ENCODE peak calls at places on chromosomes 11 and 22, in ten cellular contexts. One of them, this sample, is unnamed.

GRCh38 chr22:28903719-28904118 is 20.3 kb downstream of the ZNRF3 start:
- DNase-seq in HL-60: no peak
- DNase-seq in esophagus squamous epithelium: no peak
- DNase-seq in neural progenitor cell: no peak
- DNase-seq in endothelial cell of umbilical vein: no peak
- DNase-seq in psoas muscle: no peak
- DNase-seq in mammary epithelial cell: no peak
- DNase-seq in fibroblast of lung: peak; percentile 30
- DNase-seq in dorsolateral prefrontal cortex: no peak
- DNase-seq in breast epithelium: no peak
- DNase-seq in this sample: no peak

GRCh38 chr11:123653997-123654565 is 343 bp downstream of the SCN3B start:
- DNase-seq in HL-60: no peak
- DNase-seq in esophagus squamous epithelium: no peak
- DNase-seq in neural progenitor cell: peak; percentile 74
- DNase-seq in endothelial cell of umbilical vein: peak; percentile 56
- DNase-seq in psoas muscle: peak; percentile 58
- DNase-seq in mammary epithelial cell: peak; percentile 52
- DNase-seq in fibroblast of lung: peak; percentile 60
- DNase-seq in dorsolateral prefrontal cortex: no peak
- DNase-seq in breast epithelium: peak; percentile 24
- DNase-seq in this sample: peak; percentile 35

GRCh38 chr11:103862049-103862826 is 174.2 kb upstream of the DDI1 start:
- DNase-seq in HL-60: no peak
- DNase-seq in esophagus squamous epithelium: no peak
- DNase-seq in neural progenitor cell: no peak
- DNase-seq in endothelial cell of umbilical vein: no peak
- DNase-seq in psoas muscle: no peak
- DNase-seq in mammary epithelial cell: no peak
- DNase-seq in fibroblast of lung: no peak
- DNase-seq in dorsolateral prefrontal cortex: no peak
- DNase-seq in breast epithelium: no peak
- DNase-seq in this sample: no peak

GRCh38 chr22:50456466-50457234 is 18.2 kb downstream of the SBF1 start:
- DNase-seq in HL-60: no peak
- DNase-seq in esophagus squamous epithelium: no peak
- DNase-seq in neural progenitor cell: peak; percentile 41
- DNase-seq in endothelial cell of umbilical vein: no peak
- DNase-seq in psoas muscle: no peak
- DNase-seq in mammary epithelial cell: no peak
- DNase-seq in fibroblast of lung: no peak
- DNase-seq in dorsolateral prefrontal cortex: no peak
- DNase-seq in breast epithelium: no peak
- DNase-seq in this sample: no peak

GRCh38 chr11:35404397-35404775 is 15.0 kb downstream of the SLC1A2 start:
- DNase-seq in HL-60: no peak
- DNase-seq in esophagus squamous epithelium: no peak
- DNase-seq in neural progenitor cell: peak; percentile 66
- DNase-seq in endothelial cell of umbilical vein: peak; percentile 25
- DNase-seq in psoas muscle: no peak
- DNase-seq in mammary epithelial cell: peak; percentile 13
- DNase-seq in fibroblast of lung: peak; percentile 20
- DNase-seq in dorsolateral prefrontal cortex: no peak
- DNase-seq in breast epithelium: no peak
- DNase-seq in this sample: peak; percentile 30

GRCh38 chr11:87176044-87176443 is 138.3 kb downstream of the TMEM135 start:
- DNase-seq in HL-60: no peak
- DNase-seq in esophagus squamous epithelium: no peak
- DNase-seq in neural progenitor cell: no peak
- DNase-seq in endothelial cell of umbilical vein: no peak
- DNase-seq in psoas muscle: no peak
- DNase-seq in mammary epithelial cell: peak; percentile 65
- DNase-seq in fibroblast of lung: peak; percentile 29
- DNase-seq in dorsolateral prefrontal cortex: no peak
- DNase-seq in breast epithelium: no peak
- DNase-seq in this sample: peak; percentile 32

GRCh38 chr22:31350410-31350863 is 4.3 kb upstream of the PATZ1 start:
- DNase-seq in HL-60: no peak
- DNase-seq in esophagus squamous epithelium: no peak
- DNase-seq in neural progenitor cell: peak; percentile 37
- DNase-seq in endothelial cell of umbilical vein: no peak
- DNase-seq in psoas muscle: no peak
- DNase-seq in mammary epithelial cell: no peak
- DNase-seq in fibroblast of lung: no peak
- DNase-seq in dorsolateral prefrontal cortex: no peak
- DNase-seq in breast epithelium: no peak
- DNase-seq in this sample: no peak

GRCh38 chr11:58028687-58029411 is 1.9 kb upstream of the OR6Q1 start:
- DNase-seq in HL-60: no peak
- DNase-seq in esophagus squamous epithelium: no peak
- DNase-seq in neural progenitor cell: no peak
- DNase-seq in endothelial cell of umbilical vein: peak; percentile 30
- DNase-seq in psoas muscle: no peak
- DNase-seq in mammary epithelial cell: no peak
- DNase-seq in fibroblast of lung: peak; percentile 66
- DNase-seq in dorsolateral prefrontal cortex: no peak
- DNase-seq in breast epithelium: no peak
- DNase-seq in this sample: no peak

GRCh38 chr22:39972656-39973055 is 12.5 kb downstream of the TMA7B start:
- DNase-seq in HL-60: no peak
- DNase-seq in esophagus squamous epithelium: no peak
- DNase-seq in neural progenitor cell: no peak
- DNase-seq in endothelial cell of umbilical vein: no peak
- DNase-seq in psoas muscle: no peak
- DNase-seq in mammary epithelial cell: no peak
- DNase-seq in fibroblast of lung: no peak
- DNase-seq in dorsolateral prefrontal cortex: no peak
- DNase-seq in breast epithelium: no peak
- DNase-seq in this sample: no peak

DNA sequence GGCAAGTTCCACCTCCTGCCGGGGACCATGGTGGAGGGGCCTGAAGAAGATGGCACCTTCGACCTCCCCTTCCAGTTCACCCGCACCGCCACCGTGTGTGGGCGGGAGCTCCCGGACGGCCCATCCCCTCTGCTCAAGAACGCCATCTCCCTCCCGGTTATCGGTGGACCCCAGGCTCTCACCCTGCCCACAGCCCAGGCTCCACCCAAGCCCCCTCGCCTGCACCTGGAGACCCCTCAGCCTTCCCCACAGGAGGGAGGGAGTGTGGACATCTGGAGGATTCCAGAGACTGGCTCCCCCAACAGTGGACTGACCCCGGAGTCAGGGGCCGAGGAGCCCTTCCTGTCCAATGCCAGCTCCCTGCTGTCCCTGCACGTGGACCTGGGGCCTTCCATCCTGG is 6.4 kb downstream of the CDC42EP2 start:
- DNase-seq in HL-60: no peak
- DNase-seq in esophagus squamous epithelium: no peak
- DNase-seq in neural progenitor cell: no peak
- DNase-seq in endothelial cell of umbilical vein: no peak
- DNase-seq in psoas muscle: no peak
- DNase-seq in mammary epithelial cell: no peak
- DNase-seq in fibroblast of lung: no peak
- DNase-seq in dorsolateral prefrontal cortex: no peak
- DNase-seq in breast epithelium: no peak
- DNase-seq in this sample: no peak
- H3K4me3 ChIP-seq in HL-60: no peak overlapping the region
- H3K4me3 ChIP-seq in esophagus squamous epithelium: no peak overlapping the region
- H3K4me3 ChIP-seq in neural progenitor cell: no peak overlapping the region
- H3K4me3 ChIP-seq in endothelial cell of umbilical vein: no peak overlapping the region
- H3K4me3 ChIP-seq in psoas muscle: no peak overlapping the region
- H3K4me3 ChIP-seq in mammary epithelial cell: no peak overlapping the region
- H3K4me3 ChIP-seq in fibroblast of lung: no peak overlapping the region
- H3K4me3 ChIP-seq in dorsolateral prefrontal cortex: no peak overlapping the region
- H3K4me3 ChIP-seq in breast epithelium: no peak overlapping the region
- H3K4me3 ChIP-seq in this sample: no peak overlapping the region

GRCh38 chr11:133160754-133161153 is 371.5 kb downstream of the OPCML start:
- DNase-seq in HL-60: no peak
- DNase-seq in esophagus squamous epithelium: no peak
- DNase-seq in neural progenitor cell: no peak
- DNase-seq in endothelial cell of umbilical vein: no peak
- DNase-seq in psoas muscle: no peak
- DNase-seq in mammary epithelial cell: no peak
- DNase-seq in fibroblast of lung: no peak
- DNase-seq in dorsolateral prefrontal cortex: no peak
- DNase-seq in breast epithelium: no peak
- DNase-seq in this sample: no peak

GRCh38 chr11:133153031-133153430 is 379.3 kb downstream of the OPCML start:
- DNase-seq in HL-60: no peak
- DNase-seq in esophagus squamous epithelium: no peak
- DNase-seq in neural progenitor cell: no peak
- DNase-seq in endothelial cell of umbilical vein: no peak
- DNase-seq in psoas muscle: no peak
- DNase-seq in mammary epithelial cell: no peak
- DNase-seq in fibroblast of lung: no peak
- DNase-seq in dorsolateral prefrontal cortex: peak; percentile 59
- DNase-seq in breast epithelium: no peak
- DNase-seq in this sample: no peak

GRCh38 chr11:133162228-133162627 is 370.1 kb downstream of the OPCML start:
- DNase-seq in HL-60: no peak
- DNase-seq in esophagus squamous epithelium: no peak
- DNase-seq in neural progenitor cell: no peak
- DNase-seq in endothelial cell of umbilical vein: no peak
- DNase-seq in psoas muscle: no peak
- DNase-seq in mammary epithelial cell: no peak
- DNase-seq in fibroblast of lung: no peak
- DNase-seq in dorsolateral prefrontal cortex: no peak
- DNase-seq in breast epithelium: no peak
- DNase-seq in this sample: no peak

GRCh38 chr11:133157180-133157579 is 375.1 kb downstream of the OPCML start:
- DNase-seq in HL-60: no peak
- DNase-seq in esophagus squamous epithelium: no peak
- DNase-seq in neural progenitor cell: peak; percentile 68
- DNase-seq in endothelial cell of umbilical vein: no peak
- DNase-seq in psoas muscle: no peak
- DNase-seq in mammary epithelial cell: no peak
- DNase-seq in fibroblast of lung: no peak
- DNase-seq in dorsolateral prefrontal cortex: no peak
- DNase-seq in breast epithelium: no peak
- DNase-seq in this sample: no peak
- TF ChIP-seq CTCF in HL-60: no peak
- TF ChIP-seq CTCF in esophagus squamous epithelium: no peak
- TF ChIP-seq CTCF in neural progenitor cell: peak; percentile 63
- TF ChIP-seq CTCF in endothelial cell of umbilical vein: no peak
- TF ChIP-seq CTCF in psoas muscle: no peak
- TF ChIP-seq CTCF in mammary epithelial cell: no peak
- TF ChIP-seq CTCF in fibroblast of lung: no peak
- TF ChIP-seq CTCF in dorsolateral prefrontal cortex: peak; percentile 16
- TF ChIP-seq CTCF in breast epithelium: no peak
- TF ChIP-seq CTCF in this sample: no peak

GRCh38 chr11:331332-332060 is 10.8 kb upstream of the IFITM3 start:
- DNase-seq in HL-60: no peak
- DNase-seq in esophagus squamous epithelium: no peak
- DNase-seq in neural progenitor cell: no peak
- DNase-seq in endothelial cell of umbilical vein: no peak
- DNase-seq in psoas muscle: no peak
- DNase-seq in mammary epithelial cell: no peak
- DNase-seq in fibroblast of lung: no peak
- DNase-seq in dorsolateral prefrontal cortex: no peak
- DNase-seq in breast epithelium: no peak
- DNase-seq in this sample: no peak

GRCh38 chr11:328012-328411 is 7.4 kb upstream of the IFITM3 start:
- DNase-seq in HL-60: no peak
- DNase-seq in esophagus squamous epithelium: no peak
- DNase-seq in neural progenitor cell: no peak
- DNase-seq in endothelial cell of umbilical vein: no peak
- DNase-seq in psoas muscle: no peak
- DNase-seq in mammary epithelial cell: no peak
- DNase-seq in fibroblast of lung: no peak
- DNase-seq in dorsolateral prefrontal cortex: no peak
- DNase-seq in breast epithelium: no peak
- DNase-seq in this sample: no peak

GRCh38 chr11:330694-331314 is 10.1 kb upstream of the IFITM3 start:
- DNase-seq in HL-60: no peak
- DNase-seq in esophagus squamous epithelium: no peak
- DNase-seq in neural progenitor cell: no peak
- DNase-seq in endothelial cell of umbilical vein: no peak
- DNase-seq in psoas muscle: no peak
- DNase-seq in mammary epithelial cell: no peak
- DNase-seq in fibroblast of lung: no peak
- DNase-seq in dorsolateral prefrontal cortex: no peak
- DNase-seq in breast epithelium: no peak
- DNase-seq in this sample: no peak

GRCh38 chr11:330307-330693 is 9.6 kb upstream of the IFITM3 start:
- DNase-seq in HL-60: no peak
- DNase-seq in esophagus squamous epithelium: no peak
- DNase-seq in neural progenitor cell: no peak
- DNase-seq in endothelial cell of umbilical vein: no peak
- DNase-seq in psoas muscle: no peak
- DNase-seq in mammary epithelial cell: no peak
- DNase-seq in fibroblast of lung: no peak
- DNase-seq in dorsolateral prefrontal cortex: no peak
- DNase-seq in breast epithelium: no peak
- DNase-seq in this sample: no peak

DNA sequence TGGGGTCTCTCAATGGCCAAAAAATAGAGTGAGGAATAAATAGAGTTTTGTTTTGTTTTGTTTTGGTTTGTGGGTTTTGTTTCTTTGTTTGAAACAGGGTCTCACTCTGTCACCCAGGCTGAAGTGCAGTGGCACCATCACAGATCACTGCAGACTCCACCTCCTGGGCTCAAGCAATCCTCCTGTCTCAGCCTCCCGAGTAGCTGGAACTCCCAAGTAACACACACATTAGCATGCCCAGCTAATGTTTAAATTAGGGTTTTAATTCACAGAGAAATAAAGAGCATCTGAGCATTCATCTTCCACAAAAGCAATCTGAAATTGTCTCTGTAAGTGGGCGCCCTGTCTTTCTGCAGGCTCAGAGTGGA is 9.2 kb upstream of the IFITM3 start:
- DNase-seq in HL-60: no peak
- DNase-seq in esophagus squamous epithelium: no peak
- DNase-seq in neural progenitor cell: no peak
- DNase-seq in endothelial cell of umbilical vein: no peak
- DNase-seq in psoas muscle: no peak
- DNase-seq in mammary epithelial cell: no peak
- DNase-seq in fibroblast of lung: no peak
- DNase-seq in dorsolateral prefrontal cortex: no peak
- DNase-seq in breast epithelium: no peak
- DNase-seq in this sample: no peak
- H3K27me3 ChIP-seq in HL-60: peaks cover 4% of the 10 kb centered on the region
- H3K27me3 ChIP-seq in esophagus squamous epithelium: peaks cover 45% of the 10 kb centered on the region
- H3K27me3 ChIP-seq in neural progenitor cell: no peaks in the 10 kb centered on the region
- H3K27me3 ChIP-seq in endothelial cell of umbilical vein: no peaks in the 10 kb centered on the region
- H3K27me3 ChIP-seq in psoas muscle: no peaks in the 10 kb centered on the region
- H3K27me3 ChIP-seq in mammary epithelial cell: peaks cover 2% of the 10 kb centered on the region
- H3K27me3 ChIP-seq in fibroblast of lung: no peaks in the 10 kb centered on the region
- H3K27me3 ChIP-seq in dorsolateral prefrontal cortex: no peaks in the 10 kb centered on the region
- H3K27me3 ChIP-seq in breast epithelium: no peaks in the 10 kb centered on the region
- H3K27me3 ChIP-seq in this sample: peaks cover 4% of the 10 kb centered on the region

DNA sequence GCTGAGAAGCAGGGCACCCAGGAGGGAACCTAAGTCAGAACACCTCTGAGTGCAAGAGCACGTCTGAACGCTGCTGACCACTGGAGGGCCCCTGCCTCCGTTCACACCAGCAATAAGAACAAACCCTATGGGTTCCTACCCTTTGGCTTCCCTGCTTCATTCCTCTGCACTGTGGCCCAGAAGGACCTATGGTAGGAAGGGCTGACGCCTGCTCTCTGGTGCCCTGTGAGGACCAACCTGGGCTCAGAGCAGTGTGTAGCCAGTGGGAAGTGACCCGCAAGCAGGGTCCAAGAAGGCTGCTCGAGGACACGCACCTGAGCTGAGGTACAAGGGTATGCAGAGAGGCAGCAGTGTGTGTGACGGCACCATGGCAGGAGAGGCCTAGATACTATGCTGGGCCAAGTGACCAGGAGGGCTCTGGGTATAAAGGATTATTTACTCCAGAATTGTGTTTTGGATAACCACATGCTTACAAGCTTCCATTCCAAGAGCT is 68.8 kb upstream of the CLTCL1 start:
- DNase-seq in HL-60: no peak
- DNase-seq in esophagus squamous epithelium: no peak
- DNase-seq in neural progenitor cell: no peak
- DNase-seq in endothelial cell of umbilical vein: no peak
- DNase-seq in psoas muscle: no peak
- DNase-seq in mammary epithelial cell: no peak
- DNase-seq in fibroblast of lung: no peak
- DNase-seq in dorsolateral prefrontal cortex: no peak
- DNase-seq in breast epithelium: no peak
- DNase-seq in this sample: no peak
- H3K4me3 ChIP-seq in HL-60: no peak overlapping the region
- H3K4me3 ChIP-seq in esophagus squamous epithelium: no peak overlapping the region
- H3K4me3 ChIP-seq in neural progenitor cell: no peak overlapping the region
- H3K4me3 ChIP-seq in endothelial cell of umbilical vein: no peak overlapping the region
- H3K4me3 ChIP-seq in psoas muscle: no peak overlapping the region
- H3K4me3 ChIP-seq in mammary epithelial cell: no peak overlapping the region
- H3K4me3 ChIP-seq in fibroblast of lung: no peak overlapping the region
- H3K4me3 ChIP-seq in dorsolateral prefrontal cortex: no peak overlapping the region
- H3K4me3 ChIP-seq in breast epithelium: no peak overlapping the region
- H3K4me3 ChIP-seq in this sample: no peak overlapping the region